ENCODE peak calls at places on chromosomes 1 and 21, in seven cellular contexts. One of them, this sample, is unnamed.

GRCh38 chr1:199040076-199040475 is 401.2 kb downstream of the PTPRC start:
- DNase-seq in right lobe of liver: no peak
- DNase-seq in Panc1: no peak
- DNase-seq in Peyer's patch: no peak
- DNase-seq in heart right ventricle: no peak
- DNase-seq in heart left ventricle: no peak
- DNase-seq in HL-60: no peak
- DNase-seq in this sample: no peak

GRCh38 chr1:188769181-188769580 is 1708.5 kb downstream of the BRINP3 start:
- DNase-seq in Panc1: no peak
- DNase-seq in heart right ventricle: no peak
- DNase-seq in HL-60: no peak
- DNase-seq in Peyer's patch: no peak
- DNase-seq in heart left ventricle: no peak
- DNase-seq in right lobe of liver: no peak
- DNase-seq in this sample: no peak

GRCh38 chr1:209648931-209649776 is 3.1 kb downstream of the LAMB3 start:
- DNase-seq in HL-60: peak
- DNase-seq in right lobe of liver: no peak
- DNase-seq in Peyer's patch: peak
- DNase-seq in Panc1: peak
- DNase-seq in heart left ventricle: no peak
- DNase-seq in heart right ventricle: no peak
- DNase-seq in this sample: peak

GRCh38 chr1:15758537-15758936 is at the start of gene FBLIM1:
- DNase-seq in Peyer's patch: no peak
- DNase-seq in heart left ventricle: no peak
- DNase-seq in Panc1: no peak
- DNase-seq in right lobe of liver: no peak
- DNase-seq in heart right ventricle: no peak
- DNase-seq in HL-60: no peak
- DNase-seq in this sample: no peak

GRCh38 chr1:17588048-17588781 is 48.7 kb downstream of the ARHGEF10L start:
- DNase-seq in HL-60: peak
- DNase-seq in right lobe of liver: peak
- DNase-seq in heart left ventricle: peak
- DNase-seq in heart right ventricle: peak
- DNase-seq in Panc1: no peak
- DNase-seq in Peyer's patch: peak
- DNase-seq in this sample: peak

GRCh38 chr1:212671342-212672031 is 28.2 kb downstream of the BATF3 start:
- DNase-seq in heart left ventricle: peak
- DNase-seq in Peyer's patch: peak
- DNase-seq in Panc1: no peak
- DNase-seq in right lobe of liver: no peak
- DNase-seq in heart right ventricle: no peak
- DNase-seq in HL-60: peak
- DNase-seq in this sample: no peak

GRCh38 chr1:79043506-79043905 is 37.0 kb upstream of the ADGRL4 start:
- DNase-seq in heart left ventricle: no peak
- DNase-seq in right lobe of liver: no peak
- DNase-seq in Panc1: no peak
- DNase-seq in heart right ventricle: no peak
- DNase-seq in Peyer's patch: no peak
- DNase-seq in HL-60: no peak
- DNase-seq in this sample: no peak

GRCh38 chr1:109791495-109792040 is 27.8 kb upstream of the EPS8L3 start:
- DNase-seq in Panc1: no peak
- DNase-seq in Peyer's patch: peak
- DNase-seq in HL-60: no peak
- DNase-seq in heart left ventricle: peak
- DNase-seq in right lobe of liver: no peak
- DNase-seq in heart right ventricle: no peak
- DNase-seq in this sample: no peak

GRCh38 chr1:68372487-68372886 is 77.3 kb downstream of the RPE65 start:
- DNase-seq in right lobe of liver: no peak
- DNase-seq in HL-60: no peak
- DNase-seq in Panc1: no peak
- DNase-seq in heart left ventricle: no peak
- DNase-seq in Peyer's patch: no peak
- DNase-seq in heart right ventricle: no peak
- DNase-seq in this sample: no peak

GRCh38 chr1:94022471-94023189 is 98.3 kb downstream of the ABCA4 start:
- DNase-seq in Peyer's patch: no peak
- DNase-seq in right lobe of liver: no peak
- DNase-seq in HL-60: no peak
- DNase-seq in Panc1: peak
- DNase-seq in heart right ventricle: no peak
- DNase-seq in heart left ventricle: no peak
- DNase-seq in this sample: no peak

GRCh38 chr1:158527190-158527815 is 26.9 kb downstream of the OR6Y1 start:
- DNase-seq in heart left ventricle: no peak
- DNase-seq in right lobe of liver: no peak
- DNase-seq in HL-60: no peak
- DNase-seq in heart right ventricle: no peak
- DNase-seq in Peyer's patch: no peak
- DNase-seq in Panc1: no peak
- DNase-seq in this sample: no peak

GRCh38 chr1:119947468-119947867 is 51.2 kb upstream of the ADAM30 start:
- DNase-seq in Peyer's patch: no peak
- DNase-seq in heart right ventricle: no peak
- DNase-seq in Panc1: peak
- DNase-seq in heart left ventricle: no peak
- DNase-seq in right lobe of liver: no peak
- DNase-seq in HL-60: no peak
- DNase-seq in this sample: no peak

GRCh38 chr1:185862235-185862634 is 128.0 kb downstream of the HMCN1 start:
- DNase-seq in Panc1: no peak
- DNase-seq in Peyer's patch: no peak
- DNase-seq in heart left ventricle: no peak
- DNase-seq in heart right ventricle: no peak
- DNase-seq in HL-60: no peak
- DNase-seq in right lobe of liver: no peak
- DNase-seq in this sample: no peak

GRCh38 chr1:214414691-214415090 is 133.7 kb downstream of the SMYD2 start:
- DNase-seq in Peyer's patch: no peak
- DNase-seq in heart right ventricle: no peak
- DNase-seq in HL-60: no peak
- DNase-seq in Panc1: no peak
- DNase-seq in heart left ventricle: no peak
- DNase-seq in right lobe of liver: no peak
- DNase-seq in this sample: no peak

GRCh38 chr21:18549214-18549905 is 145.8 kb upstream of the TMPRSS15 start:
- DNase-seq in right lobe of liver: no peak
- DNase-seq in Peyer's patch: no peak
- DNase-seq in HL-60: no peak
- DNase-seq in heart right ventricle: no peak
- DNase-seq in heart left ventricle: no peak
- DNase-seq in Panc1: no peak
- DNase-seq in this sample: no peak

GRCh38 chr1:234589064-234589765 is 20.8 kb downstream of the IRF2BP2 start:
- DNase-seq in heart right ventricle: no peak
- DNase-seq in HL-60: no peak
- DNase-seq in Peyer's patch: no peak
- DNase-seq in heart left ventricle: no peak
- DNase-seq in right lobe of liver: no peak
- DNase-seq in Panc1: no peak
- DNase-seq in this sample: no peak

GRCh38 chr1:168007691-168008090 is 70.8 kb upstream of the MPC2 start:
- DNase-seq in HL-60: no peak
- DNase-seq in Panc1: no peak
- DNase-seq in Peyer's patch: no peak
- DNase-seq in heart left ventricle: no peak
- DNase-seq in heart right ventricle: no peak
- DNase-seq in right lobe of liver: no peak
- DNase-seq in this sample: no peak

GRCh38 chr21:45600248-45600647 is 43.3 kb upstream of the PCBP3 start:
- DNase-seq in heart left ventricle: no peak
- DNase-seq in Peyer's patch: no peak
- DNase-seq in Panc1: no peak
- DNase-seq in heart right ventricle: no peak
- DNase-seq in right lobe of liver: peak
- DNase-seq in HL-60: no peak
- DNase-seq in this sample: no peak

GRCh38 chr21:41641510-41641815 is 125.4 kb downstream of the RIPK4 start:
- DNase-seq in heart left ventricle: no peak
- DNase-seq in right lobe of liver: no peak
- DNase-seq in HL-60: no peak
- DNase-seq in Panc1: no peak
- DNase-seq in heart right ventricle: no peak
- DNase-seq in Peyer's patch: no peak
- DNase-seq in this sample: no peak
- H3K27ac ChIP-seq in heart left ventricle: peak
- H3K27ac ChIP-seq in right lobe of liver: no peak
- H3K27ac ChIP-seq in HL-60: no peak
- H3K27ac ChIP-seq in Panc1: peak
- H3K27ac ChIP-seq in heart right ventricle: peak
- H3K27ac ChIP-seq in Peyer's patch: peak
- H3K27ac ChIP-seq in this sample: peak

DNA sequence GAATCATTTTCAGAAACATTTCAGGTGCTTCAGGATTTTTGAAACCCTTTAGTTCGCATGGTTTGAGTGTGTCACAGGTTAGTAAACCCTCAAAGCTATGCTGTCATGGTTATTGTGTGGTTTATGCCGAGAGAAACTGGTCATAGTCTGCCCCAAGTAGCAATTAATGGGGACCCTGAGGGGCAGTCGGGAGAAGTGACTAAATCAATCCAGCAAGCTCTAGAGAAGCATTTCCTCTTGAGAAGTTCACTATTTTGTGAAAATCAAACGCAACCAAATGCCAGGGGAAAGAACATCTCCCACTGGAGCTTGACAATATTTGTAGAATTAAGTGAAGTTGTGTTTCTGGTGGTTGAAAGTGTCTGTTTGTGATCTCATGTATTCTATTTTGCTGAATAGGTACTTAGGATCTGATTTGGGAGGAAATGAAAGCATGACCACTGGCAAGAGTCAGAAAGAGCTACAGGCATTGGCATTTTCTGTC is 63.0 kb upstream of the BACH1 start:
- DNase-seq in heart left ventricle: no peak
- DNase-seq in Panc1: no peak
- DNase-seq in right lobe of liver: no peak
- DNase-seq in HL-60: no peak
- DNase-seq in heart right ventricle: no peak
- DNase-seq in Peyer's patch: no peak
- DNase-seq in this sample: no peak
- H3K27ac ChIP-seq in heart left ventricle: no peak
- H3K27ac ChIP-seq in Panc1: no peak
- H3K27ac ChIP-seq in right lobe of liver: no peak
- H3K27ac ChIP-seq in HL-60: no peak
- H3K27ac ChIP-seq in heart right ventricle: no peak
- H3K27ac ChIP-seq in Peyer's patch: no peak
- H3K27ac ChIP-seq in this sample: no peak

GRCh38 chr1:203288351-203288894 is 16.9 kb upstream of the BTG2 start:
- DNase-seq in heart left ventricle: no peak
- DNase-seq in right lobe of liver: peak
- DNase-seq in heart right ventricle: no peak
- DNase-seq in Panc1: no peak
- DNase-seq in Peyer's patch: no peak
- DNase-seq in HL-60: no peak
- DNase-seq in this sample: peak
- H3K27ac ChIP-seq in heart left ventricle: peak
- H3K27ac ChIP-seq in right lobe of liver: peak
- H3K27ac ChIP-seq in heart right ventricle: peak
- H3K27ac ChIP-seq in Panc1: no peak
- H3K27ac ChIP-seq in Peyer's patch: peak
- H3K27ac ChIP-seq in HL-60: peak
- H3K27ac ChIP-seq in this sample: peak

GRCh38 chr1:205449254-205449749 is 6.5 kb downstream of the BLACAT1 start:
- DNase-seq in right lobe of liver: no peak
- DNase-seq in HL-60: no peak
- DNase-seq in Panc1: no peak
- DNase-seq in heart right ventricle: no peak
- DNase-seq in Peyer's patch: no peak
- DNase-seq in heart left ventricle: no peak
- DNase-seq in this sample: no peak
- H3K27ac ChIP-seq in right lobe of liver: no peak
- H3K27ac ChIP-seq in HL-60: no peak
- H3K27ac ChIP-seq in Panc1: no peak
- H3K27ac ChIP-seq in heart right ventricle: no peak
- H3K27ac ChIP-seq in Peyer's patch: peak
- H3K27ac ChIP-seq in heart left ventricle: no peak
- H3K27ac ChIP-seq in this sample: peak

GRCh38 chr1:28740118-28740517 is 3.4 kb downstream of the YTHDF2 start:
- DNase-seq in HL-60: no peak
- DNase-seq in heart right ventricle: no peak
- DNase-seq in right lobe of liver: no peak
- DNase-seq in heart left ventricle: no peak
- DNase-seq in Panc1: no peak
- DNase-seq in Peyer's patch: no peak
- DNase-seq in this sample: no peak
- H3K27ac ChIP-seq in HL-60: no peak
- H3K27ac ChIP-seq in heart right ventricle: no peak
- H3K27ac ChIP-seq in right lobe of liver: no peak
- H3K27ac ChIP-seq in heart left ventricle: no peak
- H3K27ac ChIP-seq in Panc1: no peak
- H3K27ac ChIP-seq in Peyer's patch: no peak
- H3K27ac ChIP-seq in this sample: no peak

GRCh38 chr1:54745274-54745673 is 19.0 kb downstream of the PARS2 start:
- DNase-seq in right lobe of liver: no peak
- DNase-seq in Peyer's patch: no peak
- DNase-seq in heart right ventricle: no peak
- DNase-seq in HL-60: no peak
- DNase-seq in Panc1: no peak
- DNase-seq in heart left ventricle: no peak
- DNase-seq in this sample: no peak
- H3K27ac ChIP-seq in right lobe of liver: no peak
- H3K27ac ChIP-seq in Peyer's patch: no peak
- H3K27ac ChIP-seq in heart right ventricle: no peak
- H3K27ac ChIP-seq in HL-60: no peak
- H3K27ac ChIP-seq in Panc1: no peak
- H3K27ac ChIP-seq in heart left ventricle: no peak
- H3K27ac ChIP-seq in this sample: no peak

This sample was measured in body of pancreas.